ENCODE peak calls at places on chromosomes 4 and X, in eight cellular contexts. H, Q, I, R, X, L, V and E are unnamed samples.

GRCh38 chrX:68652327-68652930 is 5.0 kb downstream of the STARD8 start:
- DNase-seq in H (peak), Q (no peak), I (no peak), R (no peak), X (no peak), L (no peak), V (no peak), E (no peak)

GRCh38 chrX:57121162-57121741 is at the start of gene SPIN2B:
- DNase-seq in H (peak), Q (peak), I (peak), R (peak), X (peak), L (peak), V (peak), E (peak)

GRCh38 chr4:184693056-184693455 is 40.8 kb downstream of the CENPU start:
- DNase-seq in H (no peak), Q (no peak), I (no peak), R (no peak), X (no peak), L (no peak), V (no peak), E (no peak)

GRCh38 chrX:152817082-152817744 is 13.3 kb downstream of the CETN2 start:
- DNase-seq in H (no peak), Q (no peak), I (no peak), R (no peak), X (no peak), L (no peak), V (no peak), E (no peak)

GRCh38 chr4:142475663-142476062 is 370.4 kb downstream of the INPP4B start:
- DNase-seq in H (no peak), Q (no peak), I (no peak), R (no peak), X (no peak), L (no peak), V (no peak), E (no peak)

GRCh38 chrX:103503853-103504207 is 15.5 kb downstream of the RAB40A start:
- DNase-seq in H (no peak), Q (no peak), I (no peak), R (no peak), X (no peak), L (no peak), V (no peak), E (no peak)

GRCh38 chrX:140391313-140391712 is 113.6 kb downstream of the SOX3 start:
- DNase-seq in H (no peak), Q (no peak), I (no peak), R (no peak), X (no peak), L (no peak), V (no peak), E (no peak)

GRCh38 chrX:129698150-129698549 is 40.6 kb upstream of the XPNPEP2 start:
- DNase-seq in H (no peak), Q (no peak), I (no peak), R (no peak), X (no peak), L (no peak), V (no peak), E (no peak)

GRCh38 chr4:17535906-17536305 is 20.9 kb downstream of the CLRN2 start:
- DNase-seq in H (no peak), Q (no peak), I (no peak), R (no peak), X (no peak), L (no peak), V (no peak), E (no peak)

GRCh38 chr4:112938461-112939058 is 110.9 kb upstream of the ANK2 start:
- DNase-seq in H (no peak), Q (no peak), I (no peak), R (no peak), X (no peak), L (no peak), V (no peak), E (no peak)

GRCh38 chr4:49063670-49064069 is 77.6 kb downstream of the CWH43 start:
- DNase-seq in H (no peak), Q (no peak), I (no peak), R (no peak), X (no peak), L (no peak), V (no peak), E (no peak)

GRCh38 chr4:183011213-183011907 is 87.7 kb upstream of the WWC2 start:
- DNase-seq in H (no peak), Q (no peak), I (no peak), R (peak), X (no peak), L (no peak), V (no peak), E (no peak)

GRCh38 chr4:180617203-180617602 is 1626.0 kb upstream of the TENM3 start:
- DNase-seq in H (no peak), Q (no peak), I (no peak), R (peak), X (no peak), L (no peak), V (no peak), E (no peak)

GRCh38 chr4:23135792-23136645 is 443.3 kb downstream of the GBA3 start:
- DNase-seq in H (no peak), Q (no peak), I (peak), R (no peak), X (no peak), L (no peak), V (no peak), E (no peak)

GRCh38 chr4:122762520-122762919 is 30.0 kb downstream of the BBS12 start:
- DNase-seq in H (no peak), Q (no peak), I (no peak), R (no peak), X (no peak), L (peak), V (no peak), E (no peak)

GRCh38 chr4:174714393-174715211 is 114.4 kb downstream of the GLRA3 start:
- DNase-seq in H (no peak), Q (no peak), I (peak), R (peak), X (no peak), L (no peak), V (no peak), E (no peak)

GRCh38 chr4:163482197-163482596 is 8.6 kb upstream of the TKTL2 start:
- DNase-seq in H (no peak), Q (no peak), I (no peak), R (no peak), X (no peak), L (no peak), V (no peak), E (no peak)

GRCh38 chrX:99371976-99372595 is 1038.0 kb downstream of the PCDH19 start:
- DNase-seq in H (no peak), Q (no peak), I (no peak), R (no peak), X (no peak), L (no peak), V (no peak), E (no peak)

GRCh38 chr4:5366009-5366386 is 314.7 kb downstream of the STK32B start:
- DNase-seq in H (no peak), Q (no peak), I (no peak), R (no peak), X (no peak), L (no peak), V (no peak), E (no peak)

GRCh38 chr4:184251680-184252000 is 34.0 kb upstream of the ENPP6 start:
- DNase-seq in H (no peak), Q (no peak), I (no peak), R (no peak), X (no peak), L (no peak), V (no peak), E (no peak)

GRCh38 chrX:85107407-85107806 is 103.7 kb downstream of the APOOL start:
- DNase-seq in H (no peak), Q (peak), I (no peak), R (no peak), X (no peak), L (no peak), V (no peak), E (no peak)

GRCh38 chr4:40952672-40953071 is 202.9 kb downstream of the NSUN7 start:
- DNase-seq in H (no peak), Q (no peak), I (no peak), R (no peak), X (no peak), L (no peak), V (no peak), E (no peak)

GRCh38 chrX:66004928-66005831 is 34.7 kb downstream of the VSIG4 start:
- DNase-seq in H (no peak), Q (no peak), I (no peak), R (no peak), X (no peak), L (no peak), V (no peak), E (no peak)

GRCh38 chr4:28886934-28887333 is 1833.2 kb upstream of the PCDH7 start:
- DNase-seq in H (peak), Q (no peak), I (no peak), R (peak), X (no peak), L (no peak), V (no peak), E (no peak)

GRCh38 chr4:10582966-10583365 is 101.6 kb downstream of the CLNK start:
- DNase-seq in H (no peak), Q (no peak), I (no peak), R (no peak), X (no peak), L (no peak), V (no peak), E (no peak)

GRCh38 chr4:158821228-158822009 is 52.6 kb downstream of the FNIP2 start:
- DNase-seq in H (no peak), Q (no peak), I (no peak), R (no peak), X (no peak), L (no peak), V (no peak), E (no peak)

GRCh38 chr4:77418333-77418732 is 187.3 kb upstream of the CXCL13 start:
- DNase-seq in H (no peak), Q (no peak), I (no peak), R (no peak), X (no peak), L (no peak), V (no peak), E (no peak)

GRCh38 chrX:54064564-54064963 is 20.3 kb upstream of the PHF8 start:
- DNase-seq in H (no peak), Q (no peak), I (no peak), R (no peak), X (no peak), L (no peak), V (no peak), E (no peak)

GRCh38 chrX:94097852-94098251 is 423.8 kb downstream of the FAM133A start:
- DNase-seq in H (no peak), Q (no peak), I (no peak), R (no peak), X (no peak), L (no peak), V (no peak), E (no peak)

GRCh38 chr4:144969793-144970192 is 128.2 kb downstream of the ANAPC10 start:
- DNase-seq in H (no peak), Q (no peak), I (no peak), R (no peak), X (no peak), L (no peak), V (no peak), E (no peak)

GRCh38 chr4:181860668-181861067 is 382.5 kb upstream of the TENM3 start:
- DNase-seq in H (no peak), Q (no peak), I (no peak), R (no peak), X (no peak), L (no peak), V (no peak), E (no peak)